ENCODE peak calls at places on chromosomes 12 and 14, in four cellular contexts. O is Peyer's patch, K is H9, A is A673. N is an unnamed sample.

GRCh38 chr14:52558688-52559087 is 6.1 kb downstream of the GPR137C start:
- DNase-seq in K (no peak), A (no peak), O (no peak), N (no peak)

GRCh38 chr12:726281-727140 is 25.9 kb upstream of the WNK1 start:
- DNase-seq in K (no peak), A (no peak), O (no peak), N (no peak)

GRCh38 chr12:121061831-121062230 is 22.8 kb upstream of the OASL start:
- DNase-seq in K (no peak), A (peak; percentile 40), O (no peak), N (no peak)

GRCh38 chr12:21526721-21527345 is 737 bp downstream of the SPX start:
- DNase-seq in A (no peak), K (no peak), O (no peak), N (no peak)

GRCh38 chr14:91317381-91318313 is 73.1 kb upstream of the GPR68 start:
- DNase-seq in A (peak; percentile 76), K (no peak), O (peak; percentile 89), N (peak; percentile 83)

GRCh38 chr14:68266998-68267397 is 447.4 kb downstream of the RAD51B start:
- DNase-seq in O (no peak), K (no peak), A (no peak), N (no peak)

GRCh38 chr12:117140397-117141096 is 41.3 kb upstream of the TESC start:
- DNase-seq in O (no peak), A (no peak), K (no peak), N (peak; percentile 58)

GRCh38 chr14:73744175-73744867 is 30.1 kb upstream of the PNMA1 start:
- DNase-seq in A (no peak), K (no peak), O (peak; percentile 81), N (no peak)

GRCh38 chr14:35213869-35214387 is 78.3 kb upstream of the PSMA6 start:
- DNase-seq in K (no peak), O (no peak), A (no peak), N (no peak)

GRCh38 chr12:81176796-81177195 is 98.9 kb downstream of the ACSS3 start:
- DNase-seq in A (no peak), O (no peak), K (no peak), N (no peak)

GRCh38 chr14:89240414-89240813 is 176.6 kb downstream of the FOXN3 start:
- DNase-seq in K (no peak), A (no peak), O (no peak), N (no peak)

GRCh38 chr12:109896188-109896587 is 3.9 kb upstream of the TCHP start:
- DNase-seq in A (no peak), K (no peak), O (no peak), N (no peak)

GRCh38 chr12:130547480-130548155 is 168.5 kb downstream of the RIMBP2 start:
- DNase-seq in A (no peak), K (no peak), O (no peak), N (no peak)

GRCh38 chr12:5447329-5447728 is 15.4 kb downstream of the NTF3 start:
- DNase-seq in O (no peak), A (no peak), K (no peak), N (no peak)

GRCh38 chr12:25960176-25960575 is 1.7 kb downstream of the RASSF8 start:
- DNase-seq in O (no peak), K (no peak), A (peak; percentile 28), N (no peak)

GRCh38 chr12:94873368-94874085 is 130.0 kb downstream of the NDUFA12 start:
- DNase-seq in A (no peak), K (peak; percentile 55), O (no peak), N (no peak)

GRCh38 chr14:35818346-35819115 is 7.6 kb upstream of the BRMS1L start:
- DNase-seq in K (no peak), O (no peak), A (peak; percentile 77), N (no peak)

GRCh38 chr14:65290830-65291229 is 121.7 kb upstream of the FUT8 start:
- DNase-seq in A (peak; percentile 13), K (no peak), O (no peak), N (no peak)

GRCh38 chr12:130336723-130337475 is 788 bp upstream of the PIWIL1 start:
- DNase-seq in O (no peak), K (no peak), A (no peak), N (no peak)

GRCh38 chr14:24171422-24172260 is at the start of gene REC8:
- DNase-seq in A (no peak), K (peak; percentile 100), O (peak; percentile 66), N (peak; percentile 91)

GRCh38 chr12:77766224-77766623 is 64.5 kb upstream of the NAV3 start:
- DNase-seq in O (no peak), A (no peak), K (no peak), N (no peak)

GRCh38 chr12:107092669-107093546 is 441 bp downstream of the CRY1 start:
- DNase-seq in O (no peak), K (peak; percentile 65), A (peak; percentile 64), N (peak; percentile 42)

GRCh38 chr12:23767834-23768233 is 181.6 kb downstream of the SOX5 start:
- DNase-seq in K (no peak), A (no peak), O (no peak), N (no peak)

GRCh38 chr12:130433834-130434233 is 96.1 kb downstream of the PIWIL1 start:
- DNase-seq in A (no peak), O (no peak), K (no peak), N (no peak)

GRCh38 chr12:84035766-84036165 is 876.8 kb downstream of the SLC6A15 start:
- DNase-seq in O (no peak), K (no peak), A (no peak), N (no peak)

GRCh38 chr14:61898568-61898967 is 136.3 kb downstream of the SNAPC1 start:
- DNase-seq in O (no peak), K (no peak), A (no peak), N (no peak)

GRCh38 chr14:77140937-77141591 is 527 bp downstream of the ZDHHC22 start:
- DNase-seq in K (peak; percentile 80), O (no peak), A (peak; percentile 54), N (no peak)
- TF ChIP-seq CTCF in K (peak; percentile 73), O (peak; percentile 11), A (peak; percentile 36), N (no peak)

DNA sequence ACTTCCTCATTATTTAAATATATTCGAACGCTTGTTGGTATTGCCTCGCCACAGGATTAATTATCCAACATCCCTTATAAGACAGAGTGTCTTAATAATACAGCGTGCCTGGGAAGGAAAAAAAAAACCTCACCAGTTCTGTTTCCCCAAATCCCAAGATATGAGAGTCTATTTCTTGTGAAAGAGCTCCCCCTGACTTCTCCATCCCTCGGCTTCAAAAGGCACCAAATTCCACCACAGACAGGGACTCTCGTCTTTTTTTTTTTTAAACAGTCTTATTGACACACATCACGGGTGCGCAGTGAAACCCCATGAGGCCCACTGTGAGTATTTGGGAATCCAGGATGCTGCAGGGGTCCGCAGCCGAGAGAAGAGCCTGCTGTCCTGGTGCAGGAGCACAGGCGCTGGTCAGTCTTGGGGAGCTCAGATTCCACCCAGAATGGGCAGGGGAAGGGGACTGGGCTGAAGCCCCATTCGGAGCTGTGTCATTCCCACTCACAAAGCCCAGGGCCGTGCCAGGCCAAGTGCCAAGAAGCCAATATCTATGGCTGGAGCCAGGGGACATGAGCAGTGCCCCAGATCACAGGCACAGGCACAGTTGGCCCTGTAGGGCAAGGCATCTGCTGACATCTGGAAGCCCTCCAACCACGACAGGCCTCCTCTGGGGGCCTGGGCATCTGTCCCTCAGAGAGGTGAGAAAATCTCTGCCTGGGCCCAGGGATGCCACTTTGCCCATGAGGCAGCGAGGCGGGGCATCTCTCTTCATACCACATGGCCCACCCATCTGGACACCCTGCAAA is 71.9 kb downstream of the BCL11B start:
- DNase-seq in K (no peak), A (peak; percentile 51), O (no peak), N (no peak)
- H3K27ac ChIP-seq in K (no peak overlapping the region), A (peak overlapping the region; percentile 51), O (peak overlapping the region; percentile 42), N (no peak overlapping the region)

DNA sequence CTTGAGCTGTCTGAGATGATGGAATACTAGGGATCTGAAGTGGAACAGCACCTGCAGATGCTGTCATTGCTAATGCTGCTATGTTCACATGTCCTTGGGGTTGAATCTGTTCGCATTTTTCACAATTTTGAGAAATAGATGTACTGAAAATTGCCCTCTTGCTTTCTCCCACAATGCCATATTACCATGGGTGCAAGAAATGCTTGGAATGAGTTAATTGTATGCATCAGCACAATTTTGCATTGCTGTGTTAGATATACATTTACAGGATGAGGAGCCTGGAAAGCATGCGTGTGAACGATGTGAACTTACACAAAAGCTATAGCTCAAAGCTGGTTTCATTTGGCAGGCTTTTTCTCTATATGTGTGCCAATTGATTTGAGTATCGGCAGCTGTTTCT is 105.7 kb downstream of the FGD4 start:
- DNase-seq in O (no peak), A (peak; percentile 34), K (no peak), N (no peak)
- H3K4me1 ChIP-seq in O (no peaks in the 10 kb centered on the region), A (peaks cover 43% of the 10 kb centered on the region), K (peaks cover 6% of the 10 kb centered on the region), N (peaks cover 4% of the 10 kb centered on the region)

GRCh38 chr12:2691001-2691339 is 103.8 kb upstream of the FKBP4 start:
- DNase-seq in K (peak; percentile 82), A (no peak), O (peak; percentile 49), N (peak; percentile 27)
- TF ChIP-seq CTCF in K (peak; percentile 65), A (no peak), O (no peak), N (no peak)

GRCh38 chr14:55026793-55027560 is at the start of the genes SOCS4 and WDHD1:
- DNase-seq in O (peak; percentile 97), K (peak; percentile 96), A (peak; percentile 96), N (peak; percentile 95)

GRCh38 chr14:55028476-55028875 is 1.4 kb downstream of the SOCS4 start:
- DNase-seq in K (no peak), O (no peak), A (no peak), N (no peak)

GRCh38 chr14:55028066-55028465 is 1.0 kb downstream of the SOCS4 start:
- DNase-seq in O (no peak), K (no peak), A (peak; percentile 9), N (no peak)

GRCh38 chr14:55026441-55026792 is 482 bp downstream of the WDHD1 start:
- DNase-seq in A (no peak), O (no peak), K (no peak), N (no peak)

GRCh38 chr14:55025948-55026347 is 951 bp downstream of the WDHD1 start:
- DNase-seq in O (no peak), A (no peak), K (no peak), N (no peak)
- H3K27ac ChIP-seq in O (no peak overlapping the region), A (peak overlapping the region; percentile 91), K (peak overlapping the region; percentile 37), N (no peak overlapping the region)

GRCh38 chr12:46372852-46373302 is 304 bp upstream of the SLC38A2 start:
- DNase-seq in A (no peak), K (no peak), O (no peak), N (no peak)
- H3K4me1 ChIP-seq in A (peaks cover 34% of the 10 kb centered on the region), K (no peaks in the 10 kb centered on the region), O (peaks cover 6% of the 10 kb centered on the region), N (peaks cover 6% of the 10 kb centered on the region)

DNA sequence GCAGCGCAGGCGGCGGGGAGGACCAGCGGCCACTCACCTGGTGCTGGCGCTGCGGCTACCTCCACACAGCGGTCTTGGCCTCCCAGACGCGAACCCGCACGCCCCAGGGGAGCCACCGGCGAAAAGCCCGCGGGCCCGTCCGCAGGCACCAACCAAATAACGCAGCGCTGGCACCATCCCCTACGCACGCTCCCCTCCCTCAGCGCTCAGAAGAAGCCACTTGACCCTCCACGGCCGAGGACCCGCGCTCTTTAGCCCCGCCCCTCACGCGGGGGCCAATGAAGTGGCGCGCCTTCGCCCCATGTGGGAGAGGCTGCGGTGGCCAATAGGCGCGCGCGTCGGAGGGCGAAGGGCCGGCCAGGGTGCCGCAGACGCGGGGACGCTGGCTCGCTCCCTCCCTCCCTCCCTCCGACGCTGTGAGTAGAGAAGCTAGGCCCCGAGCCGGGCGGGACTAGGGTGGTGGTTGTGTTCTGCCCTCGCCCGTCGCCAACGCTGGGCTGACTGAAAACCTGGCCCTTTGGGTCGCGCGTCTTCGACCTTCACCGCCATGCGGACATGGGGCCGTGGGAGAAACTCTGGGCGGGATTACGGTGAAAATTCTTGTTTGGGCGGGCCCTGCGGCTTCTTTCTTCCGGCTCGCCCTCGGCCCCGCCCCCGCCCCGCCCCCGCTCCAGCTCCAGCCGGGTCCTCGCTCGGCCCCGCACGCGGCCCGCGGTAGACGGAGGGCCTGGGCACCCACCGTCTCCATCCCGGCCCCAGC is at the start of the genes DMAC2L and L2HGDH:
- DNase-seq in O (peak; percentile 98), K (peak; percentile 97), A (peak; percentile 98), N (peak; percentile 95)
- TF ChIP-seq CTCF in O (peak; percentile 32), K (peak; percentile 22), A (no peak), N (no peak)

N was measured in lung.